ENCODE peak calls at places on chromosomes 1 and 21, in nine cellular contexts. V is heart left ventricle, D is K562, J is stomach, K is adrenal gland, F is sigmoid colon, P is A549, I is suprapubic skin, Q is ovary. O is an unnamed sample.

GRCh38 chr21:45253180-45253579 is 34.5 kb downstream of the POFUT2 start:
- DNase-seq in V (no peak), D (no peak), J (no peak), K (no peak), F (no peak), P (no peak), I (no peak), Q (no peak), O (no peak)

GRCh38 chr1:235737751-235738150 is 88.2 kb upstream of the GNG4 start:
- DNase-seq in V (no peak), D (no peak), J (no peak), K (no peak), F (no peak), P (no peak), I (no peak), Q (no peak), O (no peak)

GRCh38 chr1:13799502-13800283 is 99.7 kb downstream of the PRDM2 start:
- DNase-seq in V (no peak), D (no peak), J (no peak), K (no peak), F (no peak), P (no peak), I (no peak), Q (no peak), O (no peak)

GRCh38 chr1:230173176-230173575 is 106.1 kb downstream of the GALNT2 start:
- DNase-seq in V (no peak), D (no peak), J (peak), K (no peak), F (peak), P (no peak), I (no peak), Q (no peak), O (no peak)

GRCh38 chr1:228081578-228082259 is 789 bp upstream of the ARF1 start:
- DNase-seq in V (peak), D (peak), J (no peak), K (no peak), F (no peak), P (no peak), I (no peak), Q (no peak), O (no peak)

GRCh38 chr1:37448691-37449417 is 25.5 kb upstream of the ZC3H12A start:
- DNase-seq in V (no peak), D (no peak), J (no peak), K (no peak), F (no peak), P (no peak), I (no peak), Q (no peak), O (peak)

GRCh38 chr1:87647436-87648177 is 318.9 kb downstream of the LMO4 start:
- DNase-seq in V (no peak), D (no peak), J (no peak), K (no peak), F (no peak), P (no peak), I (no peak), Q (no peak), O (no peak)

GRCh38 chr1:156673387-156674121 is 3.7 kb downstream of the NES start:
- DNase-seq in V (peak), D (peak), J (no peak), K (no peak), F (no peak), P (no peak), I (no peak), Q (no peak), O (no peak)

GRCh38 chr1:232017057-232017456 is 390.5 kb downstream of the DISC1 start:
- DNase-seq in V (no peak), D (no peak), J (no peak), K (no peak), F (no peak), P (no peak), I (no peak), Q (no peak), O (no peak)

GRCh38 chr1:201452881-201453280 is 16.1 kb downstream of the PHLDA3 start:
- DNase-seq in V (no peak), D (no peak), J (no peak), K (no peak), F (no peak), P (no peak), I (no peak), Q (no peak), O (no peak)

GRCh38 chr1:39102537-39103320 is 76.6 kb downstream of the NDUFS5 start:
- DNase-seq in V (no peak), D (peak), J (no peak), K (peak), F (no peak), P (peak), I (no peak), Q (no peak), O (peak)

GRCh38 chr1:5662362-5663126 is 329.7 kb downstream of the NPHP4 start:
- DNase-seq in V (no peak), D (no peak), J (no peak), K (peak), F (peak), P (no peak), I (no peak), Q (no peak), O (no peak)

GRCh38 chr1:208086116-208086515 is 158.1 kb downstream of the PLXNA2 start:
- DNase-seq in V (no peak), D (no peak), J (no peak), K (no peak), F (no peak), P (no peak), I (no peak), Q (no peak), O (no peak)

GRCh38 chr1:24491577-24492360 is 10.9 kb upstream of the RCAN3 start:
- DNase-seq in V (no peak), D (no peak), J (no peak), K (no peak), F (no peak), P (peak), I (no peak), Q (no peak), O (no peak)

GRCh38 chr1:173451981-173452380 is 25.2 kb upstream of the PRDX6 start:
- DNase-seq in V (no peak), D (no peak), J (peak), K (no peak), F (peak), P (no peak), I (no peak), Q (no peak), O (peak)

GRCh38 chr1:200172311-200172710 is 144.8 kb downstream of the NR5A2 start:
- DNase-seq in V (no peak), D (no peak), J (no peak), K (no peak), F (no peak), P (no peak), I (no peak), Q (no peak), O (no peak)

GRCh38 chr21:37564924-37565529 is 198.5 kb downstream of the DYRK1A start:
- DNase-seq in V (no peak), D (no peak), J (no peak), K (peak), F (no peak), P (peak), I (no peak), Q (no peak), O (no peak)

GRCh38 chr1:182107218-182107617 is 45.7 kb upstream of the ZNF648 start:
- DNase-seq in V (no peak), D (no peak), J (no peak), K (no peak), F (no peak), P (peak), I (no peak), Q (no peak), O (no peak)

GRCh38 chr1:35768350-35769187 is 1.2 kb downstream of the CLSPN start:
- DNase-seq in V (no peak), D (peak), J (no peak), K (no peak), F (no peak), P (peak), I (no peak), Q (no peak), O (no peak)

GRCh38 chr1:198318092-198318491 is 161.3 kb downstream of the NEK7 start:
- DNase-seq in V (no peak), D (no peak), J (no peak), K (no peak), F (no peak), P (no peak), I (no peak), Q (no peak), O (no peak)

GRCh38 chr21:43343992-43344886 is 82.7 kb downstream of the SIK1 start:
- DNase-seq in V (no peak), D (no peak), J (peak), K (no peak), F (no peak), P (peak), I (no peak), Q (no peak), O (peak)

GRCh38 chr1:31904339-31905092 is 33.7 kb downstream of the PTP4A2 start:
- DNase-seq in V (peak), D (no peak), J (no peak), K (peak), F (peak), P (peak), I (no peak), Q (no peak), O (no peak)

GRCh38 chr1:2906105-2906504 is 104.6 kb upstream of the TTC34 start:
- DNase-seq in V (peak), D (no peak), J (no peak), K (no peak), F (no peak), P (no peak), I (no peak), Q (no peak), O (no peak)

GRCh38 chr1:23585321-23586022 is 26.2 kb upstream of the ID3 start:
- DNase-seq in V (no peak), D (no peak), J (no peak), K (peak), F (peak), P (peak), I (peak), Q (no peak), O (no peak)

GRCh38 chr1:25996966-25997758 is 701 bp downstream of the PAFAH2 start:
- DNase-seq in V (no peak), D (peak), J (no peak), K (peak), F (no peak), P (peak), I (no peak), Q (no peak), O (no peak)

GRCh38 chr1:33814166-33814565 is 49.7 kb upstream of the HMGB4 start:
- DNase-seq in V (no peak), D (no peak), J (no peak), K (no peak), F (no peak), P (no peak), I (no peak), Q (no peak), O (no peak)

DNA sequence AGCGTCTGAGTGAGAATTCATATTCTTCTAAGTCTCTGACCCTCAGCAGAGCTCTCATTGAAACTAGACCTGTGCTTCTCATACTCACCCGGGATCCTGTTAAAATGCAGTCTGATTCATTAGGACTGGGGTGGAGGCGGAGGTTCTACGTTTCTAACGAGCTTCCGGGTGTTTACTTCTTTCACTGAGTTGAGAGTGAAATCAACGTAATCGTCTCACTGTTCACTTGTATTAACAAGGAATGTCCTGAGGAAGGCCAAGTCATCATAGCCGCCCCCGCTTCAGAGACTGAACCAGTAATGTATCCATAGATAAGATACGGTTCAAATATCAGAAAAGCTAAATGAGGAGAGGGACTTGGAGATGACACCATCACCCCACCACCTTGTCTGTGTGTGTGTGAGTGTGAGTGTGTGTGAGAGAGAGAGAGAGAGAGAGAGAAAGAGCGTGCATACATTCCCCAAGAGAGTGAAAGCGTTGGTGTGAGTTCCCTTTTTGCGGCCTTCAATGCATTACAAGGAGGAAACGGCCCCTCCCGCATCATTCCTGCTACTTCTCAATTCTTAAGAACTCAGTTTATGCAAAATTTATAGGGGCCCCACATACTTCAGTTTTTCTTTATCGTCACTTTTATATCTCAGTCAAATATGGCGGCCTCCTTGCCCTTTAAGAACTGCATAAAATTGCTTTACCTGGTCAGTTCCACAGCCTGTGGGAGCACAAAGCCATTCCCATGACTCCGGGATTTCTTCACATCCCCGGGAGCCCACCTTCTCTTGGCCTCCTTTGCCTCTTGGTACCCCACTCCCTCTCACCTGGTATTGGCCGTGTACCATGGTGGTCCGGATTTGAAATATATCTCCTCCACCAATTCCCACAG is 19.8 kb downstream of the KMO start:
- DNase-seq in V (no peak), D (peak), J (no peak), K (peak), F (peak), P (no peak), I (no peak), Q (no peak), O (no peak)
- TF ChIP-seq POLR2A in V (no peak), D (peak), J (no peak), K (no peak), F (no peak), P (no peak), I (no peak), Q (no peak), O (no peak)

GRCh38 chr1:204447736-204448135 is 36.1 kb upstream of the PPP1R15B start:
- DNase-seq in V (peak), D (no peak), J (no peak), K (no peak), F (no peak), P (no peak), I (no peak), Q (no peak), O (no peak)

GRCh38 chr1:204447220-204447619 is 35.6 kb upstream of the PPP1R15B start:
- DNase-seq in V (peak), D (no peak), J (no peak), K (no peak), F (no peak), P (no peak), I (no peak), Q (no peak), O (no peak)

GRCh38 chr1:204448991-204449390 is 37.4 kb upstream of the PPP1R15B start:
- DNase-seq in V (no peak), D (no peak), J (no peak), K (no peak), F (no peak), P (no peak), I (no peak), Q (no peak), O (no peak)

GRCh38 chr1:204449631-204450280 is 38.1 kb upstream of the PPP1R15B start:
- DNase-seq in V (no peak), D (no peak), J (no peak), K (no peak), F (no peak), P (no peak), I (no peak), Q (no peak), O (no peak)

GRCh38 chr1:204448321-204448964 is 36.8 kb upstream of the PPP1R15B start:
- DNase-seq in V (no peak), D (no peak), J (peak), K (no peak), F (no peak), P (peak), I (no peak), Q (no peak), O (no peak)
- TF ChIP-seq POLR2A in V (no peak), D (no peak), J (no peak), K (no peak), F (no peak), P (no peak), I (no peak), Q (no peak), O (no peak)

DNA sequence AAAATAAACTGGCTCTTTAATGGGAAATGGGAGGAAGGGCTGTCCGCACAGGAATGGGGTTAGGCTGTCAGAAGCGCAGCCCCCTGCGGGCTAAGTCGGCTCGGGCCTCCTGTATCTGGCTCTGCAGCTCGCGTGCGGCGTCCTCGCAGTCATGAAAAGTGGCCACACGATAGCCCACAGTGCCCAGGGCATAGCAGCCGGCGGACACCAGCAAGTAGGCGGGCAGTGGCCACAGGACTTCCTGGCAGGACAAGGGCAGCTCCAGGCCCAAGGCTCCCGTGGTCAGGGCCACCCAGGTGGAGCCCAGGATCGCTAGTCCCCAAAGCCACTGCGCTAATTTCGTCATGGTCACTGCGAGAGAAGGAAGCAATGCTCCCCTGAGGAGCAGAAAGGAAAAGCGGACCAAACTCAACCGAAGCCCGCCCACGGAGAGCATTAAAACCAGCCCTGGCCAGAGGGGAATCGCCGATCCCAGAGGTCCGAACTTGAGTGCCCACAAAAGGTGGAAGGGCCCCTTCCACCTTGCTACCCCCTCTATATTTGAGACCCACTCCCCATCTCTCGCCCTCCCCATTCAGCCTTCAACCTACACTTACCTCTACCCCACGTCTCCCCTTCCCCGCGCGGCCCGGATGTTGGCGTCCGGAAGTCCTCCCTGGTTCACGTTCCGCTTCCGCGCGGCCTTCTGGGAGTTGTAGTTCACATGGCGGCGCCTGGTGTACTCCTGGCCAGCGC is at the start of gene DPM3:
- DNase-seq in V (peak), D (peak), J (peak), K (peak), F (peak), P (peak), I (peak), Q (peak), O (peak)
- TF ChIP-seq POLR2A in V (peak), D (peak), J (no peak), K (peak), F (peak), P (peak), I (peak), Q (peak), O (peak)

GRCh38 chr1:206558794-206559660 is 51.7 kb downstream of the RASSF5 start:
- DNase-seq in V (no peak), D (no peak), J (no peak), K (no peak), F (no peak), P (no peak), I (no peak), Q (no peak), O (no peak)

GRCh38 chr1:206557636-206558473 is 50.5 kb downstream of the RASSF5 start:
- DNase-seq in V (no peak), D (peak), J (peak), K (no peak), F (no peak), P (no peak), I (no peak), Q (no peak), O (no peak)

GRCh38 chr1:206555473-206555935 is 48.2 kb downstream of the RASSF5 start:
- DNase-seq in V (peak), D (peak), J (no peak), K (peak), F (no peak), P (no peak), I (no peak), Q (peak), O (no peak)

GRCh38 chr1:206556047-206556747 is 48.9 kb downstream of the RASSF5 start:
- DNase-seq in V (no peak), D (no peak), J (no peak), K (peak), F (no peak), P (no peak), I (no peak), Q (no peak), O (no peak)

DNA sequence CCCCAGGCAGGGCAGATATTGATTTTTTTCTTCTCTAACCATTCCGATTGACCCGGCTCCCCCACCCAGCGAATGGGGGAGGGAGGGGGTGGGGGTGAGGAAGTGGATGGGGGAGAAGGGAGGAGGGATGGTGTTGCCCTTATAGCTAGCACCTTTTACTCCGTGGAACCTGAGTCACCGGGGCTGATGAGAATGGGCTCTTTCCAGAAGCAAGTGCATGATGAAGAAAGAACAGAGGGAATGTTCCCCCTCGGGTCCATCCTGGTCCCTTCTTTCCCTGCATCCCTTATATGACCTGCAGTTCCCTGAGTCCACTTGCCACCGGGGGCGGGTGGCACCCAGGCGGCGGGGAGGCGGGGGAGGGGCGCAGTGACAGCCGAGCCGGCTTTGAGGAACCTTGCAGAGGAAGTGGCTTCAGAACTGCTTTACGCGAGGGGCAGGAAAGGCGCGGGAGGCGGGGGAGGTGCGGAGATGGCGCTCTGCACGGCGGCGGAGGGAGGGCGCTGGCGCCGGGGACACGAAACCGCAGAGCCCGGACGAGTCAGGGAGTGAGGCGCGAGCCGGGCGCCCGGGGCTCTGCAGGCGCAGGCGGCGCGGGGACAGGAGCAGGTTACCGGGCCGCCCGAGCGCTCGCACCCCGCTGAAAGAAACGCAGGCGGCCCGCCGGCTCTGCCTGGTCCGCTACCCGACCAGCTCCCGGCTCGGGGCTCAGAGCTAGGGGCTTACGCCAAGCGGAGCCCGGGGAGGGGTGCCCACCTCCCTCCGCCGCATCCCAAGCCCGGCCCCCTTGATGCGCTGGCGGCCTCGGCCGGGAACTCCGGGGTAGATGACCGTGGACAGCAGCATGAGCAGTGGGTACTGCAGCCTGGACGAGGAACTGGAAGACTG is 49.7 kb downstream of the RASSF5 start:
- DNase-seq in V (peak), D (peak), J (peak), K (peak), F (peak), P (peak), I (peak), Q (peak), O (peak)
- TF ChIP-seq POLR2A in V (no peak), D (peak), J (no peak), K (no peak), F (peak), P (no peak), I (peak), Q (no peak), O (peak)

O was measured in prostate gland.